ENCODE peak calls at places on chromosomes 12 and 14, in six cellular contexts. Y, Q, T, P, N and V are unnamed samples.
A peak's percentile ranks its signal among the peaks of the same experiment; 100 is the strongest.

GRCh38 chr14:54174437-54174836 is 217.8 kb upstream of the BMP4 start:
- DNase-seq in P (no peak), N (no peak), Y (no peak), Q (no peak), T (no peak), V (no peak)

GRCh38 chr12:124188561-124189405 is 106.1 kb upstream of the RFLNA start:
- DNase-seq in Q (peak; percentile 47), N (no peak), Y (no peak), P (no peak), T (no peak), V (no peak)

GRCh38 chr12:110666892-110667291 is 22.0 kb downstream of the HVCN1 start:
- DNase-seq in P (no peak), T (no peak), Q (no peak), Y (no peak), N (no peak), V (no peak)

GRCh38 chr12:48388938-48389337 is 38.2 kb upstream of the ZNF641 start:
- DNase-seq in N (no peak), Y (no peak), Q (peak; percentile 67), T (no peak), P (no peak), V (no peak)

GRCh38 chr14:39318574-39318973 is 84.9 kb downstream of the MIA2 start:
- DNase-seq in N (no peak), Y (no peak), T (no peak), Q (no peak), P (no peak), V (no peak)

GRCh38 chr12:56988207-56988739 is 18.1 kb downstream of the ZBTB39 start:
- DNase-seq in P (no peak), Q (no peak), Y (no peak), N (no peak), T (no peak), V (no peak)

GRCh38 chr14:104504172-104504735 is 75.3 kb upstream of the C14orf180 start:
- DNase-seq in P (no peak), Y (no peak), Q (no peak), N (no peak), T (no peak), V (no peak)

GRCh38 chr14:36843410-36843809 is 181.8 kb downstream of the PAX9 start:
- DNase-seq in Y (no peak), N (no peak), Q (no peak), T (no peak), P (no peak), V (no peak)

GRCh38 chr12:62537544-62537943 is 70.9 kb downstream of the MON2 start:
- DNase-seq in T (no peak), N (no peak), Y (no peak), P (no peak), Q (peak; percentile 74), V (no peak)